ENCODE peak calls at places on chromosome 21, in eight cellular contexts. X is A549; N is HAP-1; A is Peyer's patch; V is upper lobe of right lung; R is psoas muscle; J is fibroblast of lung; K is effector memory CD4-positive, alpha-beta T cell. O is an unnamed sample. For H3K4me1, the result is how much of the 10 kb centered on the place peaks cover.

GRCh38 chr21:25297117-25297516 is 310.2 kb downstream of the MRPL39 start:
- DNase-seq in X (no peak), N (no peak), A (no peak), V (no peak), R (no peak), J (no peak), K (no peak), O (no peak)

GRCh38 chr21:41381731-41382130 is 19.9 kb downstream of the MX2 start:
- DNase-seq in X (no peak), N (no peak), A (no peak), V (no peak), R (no peak), J (no peak), K (no peak), O (no peak)

GRCh38 chr21:28016571-28016970 is 976.1 kb downstream of the LTN1 start:
- DNase-seq in X (no peak), N (no peak), A (no peak), V (no peak), R (no peak), J (no peak), K (no peak), O (no peak)

GRCh38 chr21:31363720-31364119 is 19.7 kb upstream of the TIAM1 start:
- DNase-seq in X (no peak), N (no peak), A (no peak), V (no peak), R (no peak), J (no peak), K (no peak), O (no peak)

GRCh38 chr21:30831194-30831765 is 1.7 kb upstream of the KRTAP7-1 start:
- DNase-seq in X (peak), N (no peak), A (no peak), V (no peak), R (no peak), J (no peak), K (peak), O (no peak)

GRCh38 chr21:32483293-32483595 is 70.7 kb downstream of the EVA1C start:
- DNase-seq in X (no peak), N (no peak), A (no peak), V (no peak), R (no peak), J (no peak), K (no peak), O (no peak)

GRCh38 chr21:21101911-21102310 is 103.7 kb downstream of the NCAM2 start:
- DNase-seq in X (no peak), N (peak), A (no peak), V (no peak), R (no peak), J (peak), K (no peak), O (no peak)

GRCh38 chr21:38380391-38381137 is 117.7 kb downstream of the ERG start:
- DNase-seq in X (peak), N (no peak), A (no peak), V (no peak), R (no peak), J (peak), K (no peak), O (no peak)

GRCh38 chr21:15978158-15978805 is 248.5 kb downstream of the USP25 start:
- DNase-seq in X (no peak), N (peak), A (no peak), V (no peak), R (no peak), J (no peak), K (no peak), O (no peak)

GRCh38 chr21:32641715-32642698 is 29.8 kb upstream of the CFAP298 start:
- DNase-seq in X (peak), N (no peak), A (no peak), V (no peak), R (no peak), J (no peak), K (no peak), O (no peak)

GRCh38 chr21:15964181-15964855 is 234.5 kb downstream of the USP25 start:
- DNase-seq in X (no peak), N (no peak), A (no peak), V (no peak), R (no peak), J (no peak), K (no peak), O (no peak)

GRCh38 chr21:41491412-41491811 is 16.5 kb downstream of the TMPRSS2 start:
- DNase-seq in X (no peak), N (no peak), A (no peak), V (no peak), R (no peak), J (no peak), K (no peak), O (no peak)

GRCh38 chr21:27298465-27298864 is 331.6 kb upstream of the ADAMTS5 start:
- DNase-seq in X (no peak), N (no peak), A (no peak), V (no peak), R (no peak), J (peak), K (no peak), O (no peak)

GRCh38 chr21:32119389-32119788 is 159.5 kb downstream of the MIS18A start:
- DNase-seq in X (no peak), N (no peak), A (no peak), V (no peak), R (no peak), J (no peak), K (no peak), O (no peak)

GRCh38 chr21:40660461-40660860 is 186.5 kb downstream of the DSCAM start:
- DNase-seq in X (no peak), N (no peak), A (no peak), V (no peak), R (no peak), J (no peak), K (no peak), O (no peak)

GRCh38 chr21:29130234-29130993 is at the start of gene MAP3K7CL:
- DNase-seq in X (no peak), N (no peak), A (peak), V (no peak), R (peak), J (peak), K (no peak), O (peak)

GRCh38 chr21:37862536-37862935 is 53.7 kb downstream of the KCNJ6 start:
- DNase-seq in X (peak), N (no peak), A (no peak), V (no peak), R (no peak), J (peak), K (no peak), O (no peak)

GRCh38 chr21:32940079-32941014 is 85.4 kb upstream of the OLIG2 start:
- DNase-seq in X (peak), N (peak), A (peak), V (no peak), R (no peak), J (peak), K (peak), O (no peak)

GRCh38 chr21:17818158-17819113 is 720 bp downstream of the C21orf91 start:
- DNase-seq in X (peak), N (peak), A (peak), V (peak), R (peak), J (peak), K (no peak), O (no peak)

GRCh38 chr21:33300701-33301631 is 23.8 kb upstream of the IFNAR1 start:
- DNase-seq in X (no peak), N (no peak), A (no peak), V (no peak), R (no peak), J (no peak), K (no peak), O (no peak)

GRCh38 chr21:21831036-21831435 is 832.8 kb downstream of the NCAM2 start:
- DNase-seq in X (no peak), N (no peak), A (no peak), V (no peak), R (no peak), J (no peak), K (no peak), O (no peak)

GRCh38 chr21:42523211-42523610 is 9.6 kb downstream of the SLC37A1 start:
- DNase-seq in X (no peak), N (no peak), A (peak), V (no peak), R (no peak), J (no peak), K (no peak), O (no peak)
- H3K4me1 ChIP-seq in X (under half), N (under half), A (under half), V (under half), R (under half), J (under half), K (under half), O (under half)

DNA sequence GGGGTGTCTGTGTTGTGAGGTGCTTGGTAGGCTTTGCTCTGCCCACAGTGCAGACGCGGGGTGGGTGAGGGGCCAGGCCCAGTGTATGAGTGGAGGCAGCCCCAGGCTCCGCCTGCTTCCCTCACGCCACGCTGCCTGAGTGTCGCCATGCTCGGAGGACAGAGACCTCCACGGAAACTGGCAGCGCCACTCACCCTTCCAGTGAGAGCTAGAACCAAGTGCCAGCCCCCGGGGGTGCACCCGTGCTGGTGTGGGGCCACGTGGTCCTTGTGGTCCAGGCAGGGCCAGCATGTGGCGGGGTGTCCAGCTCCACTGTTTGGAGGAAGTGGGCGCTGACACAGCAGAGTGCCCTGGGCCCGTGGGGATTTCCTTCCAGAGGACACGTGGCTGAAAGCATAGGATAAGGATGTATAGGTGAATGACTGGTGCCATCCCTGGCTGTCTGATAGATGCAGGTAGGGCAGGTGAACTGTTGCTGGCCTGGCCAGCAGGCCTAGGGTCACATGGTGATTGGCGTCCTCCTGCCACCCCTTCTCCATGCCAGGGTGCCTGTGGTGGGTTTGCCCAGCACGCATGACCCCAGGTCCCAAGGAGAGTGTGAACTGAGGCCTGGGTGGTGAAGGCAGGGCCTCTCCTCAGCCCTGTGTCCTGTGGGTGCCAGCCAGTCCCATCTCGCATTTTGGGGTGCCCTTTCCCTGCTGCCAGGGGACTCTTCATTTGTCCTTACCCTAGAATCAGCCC is 3.8 kb downstream of the LRRC3 start:
- DNase-seq in X (no peak), N (no peak), A (peak), V (peak), R (no peak), J (no peak), K (no peak), O (no peak)
- H3K4me1 ChIP-seq in X (under half), N (under half), A (under half), V (under half), R (under half), J (under half), K (under half), O (under half)

GRCh38 chr21:34844033-34844923 is 175.5 kb downstream of the CLIC6 start:
- DNase-seq in X (no peak), N (no peak), A (peak), V (no peak), R (peak), J (no peak), K (no peak), O (no peak)
- H3K4me1 ChIP-seq in X (under half), N (under half), A (under half), V (under half), R (under half), J (under half), K (under half), O (under half)

GRCh38 chr21:34524671-34525601 is 12.9 kb upstream of the KCNE1 start:
- DNase-seq in X (no peak), N (no peak), A (no peak), V (no peak), R (no peak), J (peak), K (no peak), O (no peak)

GRCh38 chr21:34520769-34521508 is 8.9 kb upstream of the KCNE1 start:
- DNase-seq in X (no peak), N (no peak), A (no peak), V (no peak), R (no peak), J (no peak), K (no peak), O (no peak)

GRCh38 chr21:34522284-34522683 is 10.3 kb upstream of the KCNE1 start:
- DNase-seq in X (no peak), N (no peak), A (peak), V (no peak), R (no peak), J (no peak), K (no peak), O (no peak)

GRCh38 chr21:34521561-34521960 is 9.6 kb upstream of the KCNE1 start:
- DNase-seq in X (no peak), N (no peak), A (no peak), V (no peak), R (no peak), J (no peak), K (no peak), O (no peak)

GRCh38 chr21:34523019-34523418 is 11.0 kb upstream of the KCNE1 start:
- DNase-seq in X (no peak), N (no peak), A (no peak), V (no peak), R (no peak), J (no peak), K (no peak), O (no peak)
- H3K4me1 ChIP-seq in X (under half), N (under half), A (under half), V (half or more), R (under half), J (under half), K (under half), O (under half)

GRCh38 chr21:45323487-45324380 is 36.0 kb upstream of the POFUT2 start:
- DNase-seq in X (no peak), N (no peak), A (no peak), V (peak), R (peak), J (peak), K (no peak), O (no peak)
- H3K4me1 ChIP-seq in X (half or more), N (under half), A (under half), V (under half), R (under half), J (under half), K (under half), O (under half)

GRCh38 chr21:46620846-46621245 is 14.6 kb upstream of the PRMT2 start:
- DNase-seq in X (no peak), N (no peak), A (no peak), V (no peak), R (no peak), J (no peak), K (no peak), O (no peak)
- H3K4me1 ChIP-seq in X (under half), N (under half), A (under half), V (under half), R (under half), J (under half), K (under half), O (under half)

DNA sequence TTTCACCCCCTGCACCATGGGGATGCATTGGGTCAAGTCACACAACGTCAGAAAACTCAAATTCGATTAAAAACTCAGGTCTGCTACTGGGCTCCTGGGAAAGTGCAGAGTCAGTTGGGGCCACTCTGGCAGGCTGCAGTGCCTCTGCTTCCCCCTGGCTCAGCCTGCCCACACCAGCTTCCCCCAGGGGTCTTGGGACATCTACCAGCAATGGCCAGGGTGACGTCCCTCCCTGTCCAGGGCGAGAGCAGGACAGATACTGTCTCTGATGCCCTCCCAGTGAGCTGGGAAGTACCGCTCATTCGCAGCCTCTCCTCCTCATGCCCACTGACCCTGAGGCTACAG is 106.2 kb upstream of the COL6A1 start:
- DNase-seq in X (no peak), N (no peak), A (no peak), V (no peak), R (peak), J (no peak), K (no peak), O (no peak)
- H3K4me1 ChIP-seq in X (under half), N (under half), A (under half), V (under half), R (under half), J (under half), K (under half), O (under half)